ENCODE peak calls at places on chromosomes 7 and 10, in six cellular contexts. R is OCI-LY7, O is left lung, M is cardiac fibroblast, A is GM12865, V is Karpas-422. E is an unnamed sample.

GRCh38 chr10:58963723-58964124 is 212.7 kb upstream of the PHYHIPL start:
- DNase-seq in R (no peak), O (no peak), M (no peak), A (no peak), V (no peak), E (no peak)

GRCh38 chr7:151275813-151276577 is 27.5 kb upstream of the SMARCD3 start:
- DNase-seq in R (no peak), O (no peak), M (no peak), A (no peak), V (no peak), E (no peak)

GRCh38 chr7:2471022-2471329 is 5.2 kb downstream of the GRIFIN start:
- DNase-seq in R (no peak), O (no peak), M (peak), A (no peak), V (no peak), E (no peak)

GRCh38 chr10:8056891-8057331 is 2.4 kb downstream of the GATA3 start:
- DNase-seq in R (peak), O (no peak), M (no peak), A (peak), V (no peak), E (no peak)

GRCh38 chr10:108574233-108574632 is 1349.1 kb downstream of the XPNPEP1 start:
- DNase-seq in R (no peak), O (no peak), M (no peak), A (no peak), V (no peak), E (no peak)

GRCh38 chr10:78178940-78179339 is 145.3 kb downstream of the RPS24 start:
- DNase-seq in R (no peak), O (peak), M (peak), A (no peak), V (no peak), E (no peak)

GRCh38 chr10:128097783-128098182 is 28.4 kb downstream of the MKI67 start:
- DNase-seq in R (no peak), O (no peak), M (peak), A (no peak), V (no peak), E (no peak)

GRCh38 chr7:84647797-84648762 is 453.5 kb upstream of the SEMA3A start:
- DNase-seq in R (no peak), O (no peak), M (peak), A (no peak), V (no peak), E (no peak)

GRCh38 chr10:4813496-4813895 is 12.5 kb upstream of the AKR1E2 start:
- DNase-seq in R (no peak), O (no peak), M (no peak), A (no peak), V (no peak), E (no peak)

GRCh38 chr10:7409045-7409731 is 1.6 kb downstream of the SFMBT2 start:
- DNase-seq in R (peak), O (no peak), M (no peak), A (peak), V (peak), E (peak)

GRCh38 chr10:114276066-114276465 is 37.0 kb downstream of the VWA2 start:
- DNase-seq in R (no peak), O (no peak), M (no peak), A (no peak), V (no peak), E (no peak)

GRCh38 chr7:151598045-151598444 is 78.3 kb upstream of the RHEB start:
- DNase-seq in R (no peak), O (no peak), M (peak), A (no peak), V (no peak), E (no peak)

GRCh38 chr10:102368072-102368471 is 27.4 kb upstream of the NFKB2 start:
- DNase-seq in R (no peak), O (no peak), M (no peak), A (no peak), V (no peak), E (no peak)

GRCh38 chr7:43834463-43835251 is 34.7 kb downstream of the MRPS24 start:
- DNase-seq in R (peak), O (no peak), M (peak), A (peak), V (peak), E (peak)

GRCh38 chr10:129677377-129677927 is 210.4 kb downstream of the MGMT start:
- DNase-seq in R (no peak), O (no peak), M (no peak), A (no peak), V (no peak), E (no peak)

GRCh38 chr10:11335167-11335652 is 276.2 kb downstream of the USP6NL start:
- DNase-seq in R (no peak), O (peak), M (peak), A (no peak), V (no peak), E (no peak)

GRCh38 chr10:80188713-80189112 is 16.6 kb downstream of the ANXA11 start:
- DNase-seq in R (peak), O (no peak), M (no peak), A (no peak), V (no peak), E (no peak)

GRCh38 chr10:5033061-5033770 is 29.6 kb upstream of the AKR1C2 start:
- DNase-seq in R (no peak), O (no peak), M (peak), A (no peak), V (no peak), E (no peak)

GRCh38 chr10:118832242-118832651 is 77.5 kb upstream of the CACUL1 start:
- DNase-seq in R (no peak), O (peak), M (peak), A (no peak), V (no peak), E (no peak)

GRCh38 chr7:100812729-100813128 is 14.6 kb downstream of the EPHB4 start:
- DNase-seq in R (no peak), O (no peak), M (no peak), A (no peak), V (no peak), E (no peak)

GRCh38 chr10:49418328-49418727 is 22.4 kb upstream of the DRGX start:
- DNase-seq in R (no peak), O (no peak), M (no peak), A (no peak), V (no peak), E (no peak)

GRCh38 chr7:112400141-112400540 is 50.1 kb upstream of the IFRD1 start:
- DNase-seq in R (no peak), O (no peak), M (peak), A (no peak), V (no peak), E (no peak)

GRCh38 chr7:20577362-20578069 is 38.0 kb upstream of the ABCB5 start:
- DNase-seq in R (no peak), O (no peak), M (peak), A (no peak), V (no peak), E (no peak)

DNA sequence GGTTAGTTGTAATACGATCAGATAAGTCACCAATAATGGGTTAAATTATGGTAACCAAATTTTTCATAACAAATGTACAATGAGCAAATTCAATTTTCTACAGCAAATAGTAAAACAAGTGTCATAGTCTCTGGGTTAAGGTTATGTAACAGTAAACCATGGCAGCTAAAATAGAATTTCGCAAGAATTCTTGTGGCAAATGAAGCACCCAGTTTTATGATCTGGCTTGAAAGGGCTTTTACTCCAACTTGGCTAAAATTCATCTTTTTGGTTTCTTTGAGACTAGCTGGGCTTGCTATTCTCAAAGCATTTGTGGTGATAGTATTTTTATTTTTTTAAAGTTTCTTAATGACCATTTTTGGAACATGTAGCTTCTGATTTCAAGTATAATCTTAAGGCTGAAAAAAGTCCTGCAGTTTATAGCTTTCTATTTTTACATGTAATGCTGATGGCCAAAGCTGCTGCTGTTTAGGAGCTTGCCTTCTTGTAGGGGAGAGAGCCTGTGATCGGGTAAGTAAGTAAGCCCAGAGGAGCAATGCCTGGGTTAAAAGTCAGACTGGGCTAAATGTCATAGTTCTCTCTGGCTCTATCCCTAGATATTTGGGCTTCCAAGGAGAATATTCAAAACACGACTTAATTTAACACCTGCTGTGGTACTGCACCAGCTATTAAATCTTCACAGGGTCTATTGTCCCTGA is 55.5 kb upstream of the SYPL1 start:
- DNase-seq in R (no peak), O (no peak), M (peak), A (no peak), V (no peak), E (no peak)
- H3K4me3 ChIP-seq in R (no peak), O (no peak), M (no peak), A (no peak), V (no peak), E (no peak)

DNA sequence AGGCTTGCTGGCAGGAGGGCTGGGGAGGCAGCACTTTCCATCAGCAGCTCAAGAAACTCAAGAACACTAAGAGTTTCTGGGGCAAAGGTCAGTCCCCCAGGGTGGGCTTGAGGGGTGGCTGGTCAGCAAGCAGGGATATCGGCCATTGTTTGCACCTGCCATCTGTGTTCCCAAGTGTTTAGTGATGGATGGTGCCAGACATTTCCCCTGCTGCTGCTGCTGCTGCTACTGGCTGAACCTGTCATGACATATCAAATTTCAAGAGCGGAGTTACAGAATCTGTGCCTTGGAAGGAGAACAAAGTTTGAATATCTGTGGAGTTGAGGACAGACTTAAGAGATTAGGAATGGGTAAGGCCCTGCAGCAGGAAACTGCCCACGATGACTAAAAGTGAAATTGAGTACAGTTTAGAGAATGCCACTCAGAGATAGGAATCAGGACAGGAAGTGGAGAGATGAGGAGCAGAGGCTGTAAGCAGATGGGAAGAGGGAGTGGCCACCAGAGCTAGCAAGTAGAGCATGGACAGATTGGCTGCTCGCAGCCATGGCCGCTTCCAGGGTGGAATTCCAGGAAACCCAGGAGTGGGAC is 39.2 kb upstream of the PPP1R3C start:
- DNase-seq in R (no peak), O (no peak), M (peak), A (no peak), V (no peak), E (peak)
- H3K4me3 ChIP-seq in R (no peak), O (no peak), M (no peak), A (no peak), V (no peak), E (no peak)

GRCh38 chr10:131560166-131560565 is 248.6 kb upstream of the TCERG1L start:
- DNase-seq in R (no peak), O (no peak), M (no peak), A (no peak), V (no peak), E (no peak)
- H3K4me3 ChIP-seq in R (no peak), O (no peak), M (no peak), A (no peak), V (no peak), E (no peak)

GRCh38 chr7:37990337-37990736 is 69.9 kb downstream of the EPDR1 start:
- DNase-seq in R (no peak), O (no peak), M (no peak), A (no peak), V (no peak), E (no peak)
- H3K4me3 ChIP-seq in R (no peak), O (no peak), M (no peak), A (no peak), V (no peak), E (no peak)

GRCh38 chr7:157396316-157397035 is 59.7 kb downstream of the DNAJB6 start:
- DNase-seq in R (no peak), O (peak), M (no peak), A (no peak), V (no peak), E (no peak)

GRCh38 chr7:157397036-157397720 is 60.4 kb downstream of the DNAJB6 start:
- DNase-seq in R (no peak), O (peak), M (no peak), A (no peak), V (no peak), E (no peak)

GRCh38 chr7:157399086-157399687 is 62.4 kb downstream of the DNAJB6 start:
- DNase-seq in R (no peak), O (peak), M (no peak), A (no peak), V (no peak), E (no peak)

GRCh38 chr7:157400171-157400860 is 63.5 kb downstream of the DNAJB6 start:
- DNase-seq in R (no peak), O (peak), M (no peak), A (no peak), V (no peak), E (no peak)

GRCh38 chr7:157397751-157398691 is 61.2 kb downstream of the DNAJB6 start:
- DNase-seq in R (peak), O (peak), M (peak), A (no peak), V (peak), E (peak)
- H3K4me3 ChIP-seq in R (no peak), O (no peak), M (no peak), A (no peak), V (no peak), E (no peak)

GRCh38 chr7:70738486-70738885 is 393.5 kb upstream of the GALNT17 start:
- DNase-seq in R (no peak), O (no peak), M (no peak), A (no peak), V (no peak), E (no peak)

GRCh38 chr7:70734436-70734835 is 397.5 kb upstream of the GALNT17 start:
- DNase-seq in R (no peak), O (no peak), M (no peak), A (no peak), V (no peak), E (no peak)

GRCh38 chr7:70735313-70735712 is 396.6 kb upstream of the GALNT17 start:
- DNase-seq in R (no peak), O (no peak), M (no peak), A (no peak), V (no peak), E (no peak)

GRCh38 chr7:70738080-70738479 is 393.9 kb upstream of the GALNT17 start:
- DNase-seq in R (no peak), O (no peak), M (peak), A (no peak), V (no peak), E (no peak)

DNA sequence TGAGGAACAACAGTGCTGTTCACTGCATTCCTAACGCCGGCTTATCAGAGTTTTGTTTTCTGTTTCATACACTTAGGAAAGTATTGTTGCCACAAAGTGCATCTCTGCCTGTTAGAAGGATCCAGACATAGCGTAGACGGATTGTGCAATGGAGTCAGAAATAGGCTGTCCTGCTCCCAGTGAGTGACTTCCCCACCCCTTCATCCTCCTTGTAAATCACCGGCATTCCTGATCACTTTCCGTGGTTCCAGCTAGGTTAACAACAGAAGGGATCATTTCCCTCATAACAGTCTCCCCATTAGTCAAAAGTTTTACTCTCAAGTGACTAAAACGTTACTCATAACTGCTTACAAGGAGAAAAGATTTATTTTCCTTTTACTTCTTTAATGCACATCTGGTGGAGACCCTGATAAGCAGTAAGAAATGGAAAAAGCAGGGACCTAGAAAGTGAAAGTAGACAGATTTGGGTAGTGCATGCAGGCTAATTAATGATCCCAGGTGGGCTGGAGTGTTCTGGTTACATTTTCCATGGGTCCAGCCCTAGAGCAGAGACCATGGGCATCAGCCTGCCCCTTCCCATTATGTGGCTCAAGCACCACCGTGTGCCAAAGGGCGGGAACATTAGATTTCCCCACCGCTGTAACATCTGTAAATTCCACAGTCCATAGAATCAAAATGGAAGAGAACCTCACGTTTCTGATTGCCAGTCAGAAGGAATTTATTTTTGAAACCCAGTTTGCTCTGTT is 395.1 kb upstream of the GALNT17 start:
- DNase-seq in R (no peak), O (no peak), M (peak), A (no peak), V (no peak), E (no peak)
- H3K4me3 ChIP-seq in R (no peak), O (no peak), M (peak), A (peak), V (no peak), E (no peak)